ENCODE peak calls at places on chromosomes 16 and 17, in four cellular contexts. K is stimulated activated CD8-positive, alpha-beta memory T cell treated with anti-CD3 and anti-CD28 coated beads, Interleukin-2, amount 100 ng/mL, for 1 hour; I is CD8-positive, alpha-beta memory T cell; X is RCC 7860. B is an unnamed sample.

GRCh38 chr17:1160591-1161041 is 19.2 kb downstream of the ABR start:
- DNase-seq in K (no peak), I (no peak), X (peak), B (no peak)

GRCh38 chr16:89004209-89004831 is 27.3 kb upstream of the CBFA2T3 start:
- DNase-seq in K (no peak), I (no peak), X (no peak), B (no peak)

GRCh38 chr16:62036807-62037135 is 533 bp upstream of the CDH8 start:
- DNase-seq in K (no peak), I (no peak), X (no peak), B (no peak)

GRCh38 chr17:48636177-48637018 is 10.2 kb upstream of the HOXB9 start:
- DNase-seq in K (peak), I (peak), X (peak), B (peak)

GRCh38 chr17:43018008-43018853 is 4.0 kb downstream of the VAT1 start:
- DNase-seq in K (no peak), I (peak), X (no peak), B (no peak)

GRCh38 chr17:41777579-41778188 is 8.8 kb downstream of the JUP start:
- DNase-seq in K (no peak), I (no peak), X (peak), B (no peak)

GRCh38 chr17:19407601-19408380 is 3.2 kb upstream of the RNF112 start:
- DNase-seq in K (no peak), I (no peak), X (no peak), B (no peak)

GRCh38 chr16:49483651-49484451 is 110.2 kb downstream of the C16orf78 start:
- DNase-seq in K (no peak), I (no peak), X (no peak), B (no peak)

GRCh38 chr16:56771558-56772279 is 41.8 kb downstream of the NUP93 start:
- DNase-seq in K (no peak), I (no peak), X (no peak), B (no peak)

GRCh38 chr16:87017388-87018012 is 299.7 kb downstream of the C16orf95 start:
- DNase-seq in K (no peak), I (no peak), X (peak), B (no peak)

GRCh38 chr17:35731932-35732805 is 730 bp downstream of the RASL10B start:
- DNase-seq in K (no peak), I (no peak), X (no peak), B (no peak)

GRCh38 chr17:47719411-47720152 is 13.5 kb upstream of the TBX21 start:
- DNase-seq in K (no peak), I (peak), X (peak), B (peak)

B was measured in CD4-positive, CD25-positive, alpha-beta regulatory T cell.